ENCODE peak calls at places on chromosomes 3 and 15, in six cellular contexts. One of them, this sample, is unnamed.

GRCh38 chr15:23422099-23422945 is 24.7 kb downstream of the GOLGA6L2 start:
- DNase-seq in PC-9: no peak
- DNase-seq in ureter: no peak
- DNase-seq in AG20443: no peak
- DNase-seq in stimulated activated CD8-positive, alpha-beta memory T cell treated with anti-CD3 and anti-CD28 coated beads, Interleukin-4, amount 100 ng/mL, for 24 hours: no peak
- DNase-seq in substantia nigra: no peak
- DNase-seq in this sample: no peak

GRCh38 chr15:47959617-47960398 is 161.0 kb upstream of the SLC24A5 start:
- DNase-seq in PC-9: no peak
- DNase-seq in ureter: no peak
- DNase-seq in AG20443: no peak
- DNase-seq in stimulated activated CD8-positive, alpha-beta memory T cell treated with anti-CD3 and anti-CD28 coated beads, Interleukin-4, amount 100 ng/mL, for 24 hours: no peak
- DNase-seq in substantia nigra: no peak
- DNase-seq in this sample: no peak

GRCh38 chr15:34610388-34610787 is 26.9 kb upstream of the GOLGA8B start:
- DNase-seq in PC-9: no peak
- DNase-seq in ureter: no peak
- DNase-seq in AG20443: peak
- DNase-seq in stimulated activated CD8-positive, alpha-beta memory T cell treated with anti-CD3 and anti-CD28 coated beads, Interleukin-4, amount 100 ng/mL, for 24 hours: no peak
- DNase-seq in substantia nigra: no peak
- DNase-seq in this sample: no peak

GRCh38 chr15:100812802-100813201 is 66.8 kb upstream of the ALDH1A3 start:
- DNase-seq in PC-9: no peak
- DNase-seq in ureter: no peak
- DNase-seq in AG20443: no peak
- DNase-seq in stimulated activated CD8-positive, alpha-beta memory T cell treated with anti-CD3 and anti-CD28 coated beads, Interleukin-4, amount 100 ng/mL, for 24 hours: no peak
- DNase-seq in substantia nigra: no peak
- DNase-seq in this sample: no peak

GRCh38 chr3:170542704-170543103 is 43.2 kb downstream of the SLC7A14 start:
- DNase-seq in PC-9: no peak
- DNase-seq in ureter: no peak
- DNase-seq in AG20443: peak
- DNase-seq in stimulated activated CD8-positive, alpha-beta memory T cell treated with anti-CD3 and anti-CD28 coated beads, Interleukin-4, amount 100 ng/mL, for 24 hours: no peak
- DNase-seq in substantia nigra: no peak
- DNase-seq in this sample: no peak

GRCh38 chr3:110138966-110139555 is 801.7 kb upstream of the DPPA4 start:
- DNase-seq in PC-9: no peak
- DNase-seq in ureter: no peak
- DNase-seq in AG20443: no peak
- DNase-seq in stimulated activated CD8-positive, alpha-beta memory T cell treated with anti-CD3 and anti-CD28 coated beads, Interleukin-4, amount 100 ng/mL, for 24 hours: no peak
- DNase-seq in substantia nigra: no peak
- DNase-seq in this sample: no peak

GRCh38 chr15:95559875-95560394 is 770.6 kb upstream of the NR2F2 start:
- DNase-seq in PC-9: peak
- DNase-seq in ureter: no peak
- DNase-seq in AG20443: peak
- DNase-seq in stimulated activated CD8-positive, alpha-beta memory T cell treated with anti-CD3 and anti-CD28 coated beads, Interleukin-4, amount 100 ng/mL, for 24 hours: no peak
- DNase-seq in substantia nigra: no peak
- DNase-seq in this sample: no peak

GRCh38 chr3:193509103-193509965 is 45.4 kb downstream of the ATP13A4 start:
- DNase-seq in PC-9: no peak
- DNase-seq in ureter: no peak
- DNase-seq in AG20443: no peak
- DNase-seq in stimulated activated CD8-positive, alpha-beta memory T cell treated with anti-CD3 and anti-CD28 coated beads, Interleukin-4, amount 100 ng/mL, for 24 hours: no peak
- DNase-seq in substantia nigra: no peak
- DNase-seq in this sample: no peak